ENCODE peak calls at places on chromosome 2, in eight cellular contexts. One of them, this sample, is unnamed.

GRCh38 chr2:38168710-38169480 is 92.9 kb upstream of the CYP1B1 start:
- DNase-seq in PC-3: peak
- DNase-seq in H9: no peak
- DNase-seq in HCT116: no peak
- DNase-seq in neuronal stem cell: no peak
- DNase-seq in colonic mucosa: no peak
- DNase-seq in GM23248: peak
- DNase-seq in IMR-90: peak
- DNase-seq in this sample: no peak

GRCh38 chr2:223944704-223945531 is at the start of gene WDFY1:
- DNase-seq in PC-3: peak
- DNase-seq in H9: peak
- DNase-seq in HCT116: peak
- DNase-seq in neuronal stem cell: peak
- DNase-seq in colonic mucosa: peak
- DNase-seq in GM23248: peak
- DNase-seq in IMR-90: peak
- DNase-seq in this sample: peak

GRCh38 chr2:217804786-217805678 is 197.8 kb downstream of the TNS1 start:
- DNase-seq in PC-3: no peak
- DNase-seq in H9: no peak
- DNase-seq in HCT116: no peak
- DNase-seq in neuronal stem cell: no peak
- DNase-seq in colonic mucosa: no peak
- DNase-seq in GM23248: no peak
- DNase-seq in IMR-90: no peak
- DNase-seq in this sample: no peak

GRCh38 chr2:211085056-211085680 is 528.8 kb downstream of the CPS1 start:
- DNase-seq in PC-3: peak
- DNase-seq in H9: no peak
- DNase-seq in HCT116: peak
- DNase-seq in neuronal stem cell: peak
- DNase-seq in colonic mucosa: peak
- DNase-seq in GM23248: peak
- DNase-seq in IMR-90: peak
- DNase-seq in this sample: peak

GRCh38 chr2:26612522-26613240 is 28.5 kb downstream of the CIB4 start:
- DNase-seq in PC-3: no peak
- DNase-seq in H9: no peak
- DNase-seq in HCT116: no peak
- DNase-seq in neuronal stem cell: no peak
- DNase-seq in colonic mucosa: peak
- DNase-seq in GM23248: no peak
- DNase-seq in IMR-90: no peak
- DNase-seq in this sample: no peak

GRCh38 chr2:235954888-235955480 is 213.2 kb downstream of the GBX2 start:
- DNase-seq in PC-3: no peak
- DNase-seq in H9: no peak
- DNase-seq in HCT116: no peak
- DNase-seq in neuronal stem cell: no peak
- DNase-seq in colonic mucosa: no peak
- DNase-seq in GM23248: no peak
- DNase-seq in IMR-90: no peak
- DNase-seq in this sample: no peak

GRCh38 chr2:31983762-31984467 is 26.9 kb downstream of the MEMO1 start:
- DNase-seq in PC-3: no peak
- DNase-seq in H9: no peak
- DNase-seq in HCT116: no peak
- DNase-seq in neuronal stem cell: no peak
- DNase-seq in colonic mucosa: no peak
- DNase-seq in GM23248: no peak
- DNase-seq in IMR-90: peak
- DNase-seq in this sample: no peak

GRCh38 chr2:160492401-160493226 is 993 bp downstream of the RBMS1 start:
- DNase-seq in PC-3: peak
- DNase-seq in H9: peak
- DNase-seq in HCT116: peak
- DNase-seq in neuronal stem cell: peak
- DNase-seq in colonic mucosa: peak
- DNase-seq in GM23248: peak
- DNase-seq in IMR-90: peak
- DNase-seq in this sample: peak

GRCh38 chr2:128384446-128384845 is 65.8 kb upstream of the HS6ST1 start:
- DNase-seq in PC-3: no peak
- DNase-seq in H9: no peak
- DNase-seq in HCT116: no peak
- DNase-seq in neuronal stem cell: no peak
- DNase-seq in colonic mucosa: no peak
- DNase-seq in GM23248: no peak
- DNase-seq in IMR-90: no peak
- DNase-seq in this sample: no peak

GRCh38 chr2:115867024-115867423 is 1424.6 kb downstream of the DPP10 start:
- DNase-seq in PC-3: no peak
- DNase-seq in H9: no peak
- DNase-seq in HCT116: no peak
- DNase-seq in neuronal stem cell: no peak
- DNase-seq in colonic mucosa: no peak
- DNase-seq in GM23248: no peak
- DNase-seq in IMR-90: no peak
- DNase-seq in this sample: no peak

GRCh38 chr2:8043295-8043694 is 638.6 kb upstream of the ID2 start:
- DNase-seq in PC-3: no peak
- DNase-seq in H9: no peak
- DNase-seq in HCT116: no peak
- DNase-seq in neuronal stem cell: no peak
- DNase-seq in colonic mucosa: no peak
- DNase-seq in GM23248: no peak
- DNase-seq in IMR-90: no peak
- DNase-seq in this sample: no peak

GRCh38 chr2:235055891-235056516 is 104.2 kb downstream of the SH3BP4 start:
- DNase-seq in PC-3: peak
- DNase-seq in H9: peak
- DNase-seq in HCT116: peak
- DNase-seq in neuronal stem cell: no peak
- DNase-seq in colonic mucosa: peak
- DNase-seq in GM23248: peak
- DNase-seq in IMR-90: no peak
- DNase-seq in this sample: peak

GRCh38 chr2:38549066-38549465 is 53.7 kb downstream of the HNRNPLL start:
- DNase-seq in PC-3: no peak
- DNase-seq in H9: no peak
- DNase-seq in HCT116: no peak
- DNase-seq in neuronal stem cell: no peak
- DNase-seq in colonic mucosa: no peak
- DNase-seq in GM23248: no peak
- DNase-seq in IMR-90: no peak
- DNase-seq in this sample: no peak

GRCh38 chr2:67572721-67573485 is 175.8 kb downstream of the ETAA1 start:
- DNase-seq in PC-3: peak
- DNase-seq in H9: no peak
- DNase-seq in HCT116: no peak
- DNase-seq in neuronal stem cell: no peak
- DNase-seq in colonic mucosa: peak
- DNase-seq in GM23248: peak
- DNase-seq in IMR-90: peak
- DNase-seq in this sample: no peak

GRCh38 chr2:192190474-192190873 is 4.3 kb downstream of the TMEFF2 start:
- DNase-seq in PC-3: peak
- DNase-seq in H9: no peak
- DNase-seq in HCT116: peak
- DNase-seq in neuronal stem cell: no peak
- DNase-seq in colonic mucosa: no peak
- DNase-seq in GM23248: peak
- DNase-seq in IMR-90: peak
- DNase-seq in this sample: peak

GRCh38 chr2:132741754-132742153 is 71.7 kb upstream of the LYPD1 start:
- DNase-seq in PC-3: no peak
- DNase-seq in H9: no peak
- DNase-seq in HCT116: no peak
- DNase-seq in neuronal stem cell: no peak
- DNase-seq in colonic mucosa: no peak
- DNase-seq in GM23248: no peak
- DNase-seq in IMR-90: peak
- DNase-seq in this sample: no peak

GRCh38 chr2:11290211-11290610 is 54.2 kb downstream of the ROCK2 start:
- DNase-seq in PC-3: no peak
- DNase-seq in H9: no peak
- DNase-seq in HCT116: no peak
- DNase-seq in neuronal stem cell: no peak
- DNase-seq in colonic mucosa: no peak
- DNase-seq in GM23248: no peak
- DNase-seq in IMR-90: no peak
- DNase-seq in this sample: no peak

GRCh38 chr2:96951125-96951654 is 35.2 kb downstream of the FAM178B start:
- DNase-seq in PC-3: peak
- DNase-seq in H9: peak
- DNase-seq in HCT116: peak
- DNase-seq in neuronal stem cell: peak
- DNase-seq in colonic mucosa: peak
- DNase-seq in GM23248: peak
- DNase-seq in IMR-90: peak
- DNase-seq in this sample: peak

GRCh38 chr2:5472673-5473072 is 219.5 kb upstream of the SOX11 start:
- DNase-seq in PC-3: no peak
- DNase-seq in H9: no peak
- DNase-seq in HCT116: no peak
- DNase-seq in neuronal stem cell: no peak
- DNase-seq in colonic mucosa: no peak
- DNase-seq in GM23248: no peak
- DNase-seq in IMR-90: no peak
- DNase-seq in this sample: no peak

GRCh38 chr2:128473175-128474013 is 154.7 kb upstream of the HS6ST1 start:
- DNase-seq in PC-3: no peak
- DNase-seq in H9: peak
- DNase-seq in HCT116: no peak
- DNase-seq in neuronal stem cell: no peak
- DNase-seq in colonic mucosa: peak
- DNase-seq in GM23248: peak
- DNase-seq in IMR-90: peak
- DNase-seq in this sample: no peak

GRCh38 chr2:226611944-226612318 is 187.7 kb downstream of the IRS1 start:
- DNase-seq in PC-3: peak
- DNase-seq in H9: no peak
- DNase-seq in HCT116: peak
- DNase-seq in neuronal stem cell: no peak
- DNase-seq in colonic mucosa: no peak
- DNase-seq in GM23248: peak
- DNase-seq in IMR-90: peak
- DNase-seq in this sample: no peak

DNA sequence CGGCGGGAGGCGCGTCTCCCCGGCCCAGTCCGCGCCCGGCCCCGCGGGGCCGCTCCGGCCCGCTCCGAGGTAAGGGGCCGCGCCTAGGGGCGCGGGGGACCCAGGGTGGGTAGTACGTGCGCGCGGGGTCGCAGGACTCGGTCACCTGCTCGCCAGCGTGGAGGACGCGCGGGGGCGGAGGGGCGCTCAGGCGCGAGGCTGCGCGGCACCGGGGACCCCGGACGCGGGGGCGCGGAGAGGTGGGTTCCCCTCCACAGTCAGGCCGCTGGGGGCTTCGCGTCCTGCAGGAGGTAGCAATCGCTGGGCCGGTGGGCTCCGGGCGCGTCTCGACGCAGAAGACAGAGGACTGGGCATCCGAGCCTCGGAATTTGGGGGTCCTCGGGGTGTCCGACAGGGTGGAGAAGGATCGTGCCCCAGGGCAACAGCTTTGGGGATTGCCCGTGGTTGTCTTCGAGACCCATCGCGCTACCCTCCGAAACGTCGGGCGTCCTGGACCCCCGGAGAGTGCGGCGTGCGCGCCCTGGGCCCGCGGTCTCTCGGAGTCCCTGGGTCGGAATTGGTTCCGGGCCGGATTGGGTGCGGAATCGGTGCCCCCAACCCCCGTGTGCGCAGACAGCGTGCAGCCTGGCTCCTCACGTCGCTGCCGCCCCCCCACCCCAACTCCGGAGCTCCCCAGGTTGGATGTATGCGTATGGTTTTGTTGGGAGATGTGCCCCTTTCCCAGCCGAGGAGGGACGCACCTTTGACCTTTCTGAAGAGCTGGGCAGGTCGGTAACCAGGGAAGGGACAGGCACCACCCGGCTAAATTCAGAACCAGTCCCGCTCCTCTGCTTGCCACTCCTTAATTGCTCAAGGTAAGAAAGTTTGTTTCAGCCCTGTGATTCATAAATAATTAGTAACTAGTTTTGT is 661 bp downstream of the NPAS2 start:
- DNase-seq in PC-3: no peak
- DNase-seq in H9: no peak
- DNase-seq in HCT116: no peak
- DNase-seq in neuronal stem cell: no peak
- DNase-seq in colonic mucosa: peak
- DNase-seq in GM23248: peak
- DNase-seq in IMR-90: no peak
- DNase-seq in this sample: peak
- H3K9ac ChIP-seq in PC-3: peak
- H3K9ac ChIP-seq in H9: no peak
- H3K9ac ChIP-seq in HCT116: peak
- H3K9ac ChIP-seq in neuronal stem cell: peak
- H3K9ac ChIP-seq in colonic mucosa: peak
- H3K9ac ChIP-seq in GM23248: peak
- H3K9ac ChIP-seq in IMR-90: peak
- H3K9ac ChIP-seq in this sample: peak

DNA sequence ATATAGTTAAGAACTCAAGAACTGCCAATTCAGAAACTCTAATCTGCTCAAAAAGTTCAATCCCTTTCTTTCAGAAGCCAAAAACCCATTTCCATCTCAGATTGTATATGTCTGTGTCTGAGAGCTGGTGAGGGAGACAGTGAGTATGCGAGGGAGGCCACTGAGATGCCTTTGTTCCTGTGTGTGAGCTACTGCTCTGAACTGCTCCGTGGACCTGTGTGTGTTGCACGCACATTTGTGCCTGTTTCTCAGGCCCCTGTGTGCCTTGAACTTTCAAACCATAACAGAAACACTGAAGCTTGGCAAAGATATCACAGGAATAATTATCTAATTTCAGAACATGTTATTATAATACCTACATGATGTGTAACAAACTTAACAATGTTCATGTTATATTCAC is 2.4 kb upstream of the PKDCC start:
- DNase-seq in PC-3: no peak
- DNase-seq in H9: no peak
- DNase-seq in HCT116: no peak
- DNase-seq in neuronal stem cell: no peak
- DNase-seq in colonic mucosa: no peak
- DNase-seq in GM23248: no peak
- DNase-seq in IMR-90: no peak
- DNase-seq in this sample: no peak
- H3K9ac ChIP-seq in PC-3: no peak
- H3K9ac ChIP-seq in H9: no peak
- H3K9ac ChIP-seq in HCT116: no peak
- H3K9ac ChIP-seq in neuronal stem cell: no peak
- H3K9ac ChIP-seq in colonic mucosa: no peak
- H3K9ac ChIP-seq in GM23248: no peak
- H3K9ac ChIP-seq in IMR-90: no peak
- H3K9ac ChIP-seq in this sample: no peak

GRCh38 chr2:71070294-71071025 is 2.0 kb downstream of the NAGK start:
- DNase-seq in PC-3: peak
- DNase-seq in H9: peak
- DNase-seq in HCT116: peak
- DNase-seq in neuronal stem cell: no peak
- DNase-seq in colonic mucosa: no peak
- DNase-seq in GM23248: peak
- DNase-seq in IMR-90: peak
- DNase-seq in this sample: no peak
- H3K9ac ChIP-seq in PC-3: no peak
- H3K9ac ChIP-seq in H9: no peak
- H3K9ac ChIP-seq in HCT116: no peak
- H3K9ac ChIP-seq in neuronal stem cell: no peak
- H3K9ac ChIP-seq in colonic mucosa: no peak
- H3K9ac ChIP-seq in GM23248: peak
- H3K9ac ChIP-seq in IMR-90: no peak
- H3K9ac ChIP-seq in this sample: no peak

GRCh38 chr2:197217561-197217960 is 93.0 kb downstream of the ANKRD44 start:
- DNase-seq in PC-3: no peak
- DNase-seq in H9: no peak
- DNase-seq in HCT116: no peak
- DNase-seq in neuronal stem cell: no peak
- DNase-seq in colonic mucosa: no peak
- DNase-seq in GM23248: no peak
- DNase-seq in IMR-90: no peak
- DNase-seq in this sample: no peak
- H3K9ac ChIP-seq in PC-3: no peak
- H3K9ac ChIP-seq in H9: no peak
- H3K9ac ChIP-seq in HCT116: no peak
- H3K9ac ChIP-seq in neuronal stem cell: no peak
- H3K9ac ChIP-seq in colonic mucosa: no peak
- H3K9ac ChIP-seq in GM23248: no peak
- H3K9ac ChIP-seq in IMR-90: no peak
- H3K9ac ChIP-seq in this sample: no peak